ENCODE peak calls at places on chromosomes 2 and 18, in six cellular contexts. V, D, T, A, M and C are unnamed samples.

GRCh38 chr2:41662461-41662860 is 385.4 kb upstream of the PKDCC start:
- DNase-seq in V (no peak), D (no peak), T (no peak), A (no peak), M (no peak), C (no peak)

GRCh38 chr18:37711990-37712389 is 146.4 kb upstream of the CELF4 start:
- DNase-seq in V (no peak), D (no peak), T (no peak), A (no peak), M (no peak), C (no peak)

GRCh38 chr2:40096360-40096759 is 317.3 kb upstream of the THUMPD2 start:
- DNase-seq in V (no peak), D (no peak), T (no peak), A (no peak), M (no peak), C (peak)

GRCh38 chr2:113895301-113895700 is 5.4 kb downstream of the ACTR3 start:
- DNase-seq in V (no peak), D (no peak), T (no peak), A (no peak), M (no peak), C (peak)

GRCh38 chr2:86335865-86336321 is 1.5 kb downstream of the REEP1 start:
- DNase-seq in V (peak), D (peak), T (no peak), A (no peak), M (peak), C (no peak)

GRCh38 chr18:3655637-3656050 is 205.7 kb downstream of the TGIF1 start:
- DNase-seq in V (no peak), D (no peak), T (no peak), A (no peak), M (no peak), C (no peak)

GRCh38 chr2:85132834-85133637 is at the start of gene TCF7L1:
- DNase-seq in V (peak), D (peak), T (no peak), A (peak), M (peak), C (peak)

GRCh38 chr2:77807531-77808215 is 285.5 kb upstream of the LRRTM4 start:
- DNase-seq in V (no peak), D (peak), T (no peak), A (no peak), M (no peak), C (no peak)

GRCh38 chr18:23317975-23318675 is 135.0 kb upstream of the RIOK3 start:
- DNase-seq in V (no peak), D (no peak), T (no peak), A (no peak), M (no peak), C (peak)

GRCh38 chr18:34807106-34807796 is 97.2 kb downstream of the DTNA start:
- DNase-seq in V (peak), D (peak), T (no peak), A (no peak), M (no peak), C (no peak)

GRCh38 chr2:158967114-158967730 is 1.2 kb upstream of the TANC1 start:
- DNase-seq in V (no peak), D (no peak), T (no peak), A (no peak), M (peak), C (peak)

GRCh38 chr2:80312282-80312839 is 7.8 kb upstream of the LRRTM1 start:
- DNase-seq in V (no peak), D (no peak), T (no peak), A (no peak), M (no peak), C (no peak)

GRCh38 chr2:130728549-130729310 is at the start of gene GPR148:
- DNase-seq in V (no peak), D (no peak), T (no peak), A (no peak), M (no peak), C (no peak)

GRCh38 chr18:74604774-74605173 is 7.1 kb downstream of the ZNF407 start:
- DNase-seq in V (peak), D (no peak), T (no peak), A (peak), M (no peak), C (peak)

GRCh38 chr2:98465456-98466201 is 21.0 kb downstream of the INPP4A start:
- DNase-seq in V (no peak), D (no peak), T (no peak), A (peak), M (peak), C (peak)

GRCh38 chr18:62521082-62521481 is 1.7 kb upstream of the ZCCHC2 start:
- DNase-seq in V (no peak), D (no peak), T (no peak), A (no peak), M (no peak), C (no peak)

GRCh38 chr18:46915800-46916550 is 1.3 kb downstream of the PIAS2 start:
- DNase-seq in V (no peak), D (no peak), T (peak), A (peak), M (peak), C (peak)

GRCh38 chr2:151289972-151290335 is 486 bp upstream of the NMI start:
- DNase-seq in V (peak), D (no peak), T (no peak), A (no peak), M (peak), C (peak)

GRCh38 chr2:15782009-15782751 is 158.2 kb upstream of the MYCN start:
- DNase-seq in V (no peak), D (no peak), T (no peak), A (no peak), M (no peak), C (peak)

DNA sequence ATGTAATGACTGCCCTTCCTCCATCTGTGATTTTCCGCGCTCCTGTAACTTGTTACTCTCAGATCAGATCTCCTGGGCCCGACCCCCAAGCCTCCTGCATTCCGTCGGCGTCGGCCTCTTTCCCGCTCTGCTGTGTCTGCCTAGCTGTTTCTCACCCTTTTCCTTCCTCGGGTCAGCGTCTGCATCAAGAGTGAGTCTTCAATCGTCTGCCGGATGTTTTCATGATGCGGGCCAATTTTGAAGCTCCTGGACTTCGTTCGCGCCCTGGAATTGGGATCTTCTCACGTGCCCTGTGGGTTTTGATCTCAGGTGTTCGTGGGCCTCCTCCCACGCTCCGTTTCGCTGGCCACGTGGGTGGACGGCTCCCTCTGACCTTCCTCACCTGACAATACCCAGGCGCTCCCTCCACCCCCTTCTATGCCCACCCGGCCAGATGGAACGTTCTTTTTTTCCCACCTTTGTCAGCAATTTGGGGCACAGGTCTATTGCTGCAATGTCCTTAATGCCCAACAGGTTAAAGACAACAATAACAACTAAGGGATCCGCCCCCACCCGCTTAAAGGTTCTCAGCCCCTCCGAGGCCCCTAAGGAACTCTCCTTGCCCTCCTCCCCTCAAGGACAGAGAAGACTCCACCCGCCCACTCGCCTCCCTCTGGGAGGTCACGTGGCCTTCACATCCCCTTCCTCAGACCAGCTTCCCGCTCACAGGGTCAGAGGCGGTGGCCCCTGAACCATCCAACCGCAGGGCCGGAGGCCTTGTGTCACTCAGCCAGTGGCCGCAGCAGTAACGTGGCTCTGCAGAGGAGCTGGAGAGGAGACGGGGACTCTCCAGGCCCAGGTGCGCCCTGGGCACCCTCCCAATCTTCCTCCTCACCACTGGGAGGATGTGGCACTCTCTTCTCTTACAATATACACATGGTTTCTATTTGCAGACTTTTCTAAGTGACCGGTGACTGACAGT is 161.4 kb downstream of the TWIST2 start:
- DNase-seq in V (peak), D (no peak), T (no peak), A (peak), M (no peak), C (no peak)
- TF ChIP-seq EZH2phosphoT487 in V (no peak), D (no peak), T (no peak), A (no peak), M (no peak), C (no peak)

DNA sequence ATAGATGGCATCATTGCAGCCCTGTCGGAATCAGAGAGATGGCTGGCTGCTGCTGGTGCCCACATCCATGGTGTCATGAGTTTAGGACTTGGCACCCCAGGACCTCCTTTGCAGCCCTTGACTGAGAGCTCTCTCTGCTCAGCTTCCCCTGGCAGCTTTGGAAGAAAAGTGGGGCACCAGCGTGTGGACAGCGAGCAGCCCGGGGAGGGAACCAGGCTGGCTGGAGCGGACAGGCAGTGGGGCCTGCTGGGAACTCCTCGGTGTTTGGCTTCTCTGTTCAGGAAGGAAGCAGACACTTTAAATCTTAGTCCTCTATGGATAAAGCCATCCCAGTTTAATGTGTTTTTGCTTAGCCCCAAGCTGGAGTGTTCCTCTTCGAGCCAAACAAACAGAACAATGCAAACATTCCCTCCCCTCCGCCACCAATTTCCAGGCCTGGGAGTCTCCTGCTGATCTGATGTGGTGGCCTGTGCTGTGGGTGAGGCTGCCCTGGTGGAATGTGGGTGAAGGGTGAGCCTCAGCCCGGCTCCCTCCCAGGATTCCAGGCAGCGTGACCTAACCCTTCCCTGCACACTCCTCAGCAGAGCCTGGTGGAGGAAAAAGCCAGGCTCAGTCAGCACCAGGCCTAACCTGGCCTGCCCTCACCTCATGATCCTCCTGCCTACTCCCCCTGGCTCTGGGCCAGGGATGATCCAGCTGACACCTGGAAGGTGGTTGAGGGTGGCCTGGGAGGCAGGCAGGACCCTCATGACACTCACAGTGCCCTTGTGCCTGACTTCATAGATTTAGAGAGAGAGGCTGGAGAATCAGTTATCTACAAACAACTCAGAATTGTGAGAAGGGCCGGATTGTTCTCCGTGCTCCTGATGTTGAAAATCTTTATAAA is 21.6 kb upstream of the ITGB6 start:
- DNase-seq in V (no peak), D (no peak), T (no peak), A (no peak), M (no peak), C (peak)
- TF ChIP-seq EZH2phosphoT487 in V (no peak), D (no peak), T (no peak), A (no peak), M (no peak), C (no peak)

GRCh38 chr2:29450823-29451222 is 335.6 kb downstream of the CLIP4 start:
- DNase-seq in V (no peak), D (no peak), T (no peak), A (no peak), M (no peak), C (no peak)

GRCh38 chr2:29446852-29447251 is 331.6 kb downstream of the CLIP4 start:
- DNase-seq in V (no peak), D (no peak), T (no peak), A (no peak), M (no peak), C (peak)

GRCh38 chr2:29452036-29452435 is 336.8 kb downstream of the CLIP4 start:
- DNase-seq in V (no peak), D (no peak), T (no peak), A (no peak), M (no peak), C (no peak)

GRCh38 chr2:29449499-29449898 is 334.3 kb downstream of the CLIP4 start:
- DNase-seq in V (no peak), D (no peak), T (no peak), A (no peak), M (no peak), C (no peak)

GRCh38 chr2:29448238-29448637 is 333.0 kb downstream of the CLIP4 start:
- DNase-seq in V (peak), D (no peak), T (no peak), A (no peak), M (no peak), C (no peak)
- TF ChIP-seq EZH2phosphoT487 in V (no peak), D (no peak), T (no peak), A (no peak), M (no peak), C (no peak)

GRCh38 chr2:64595397-64596160 is 58.1 kb downstream of the SERTAD2 start:
- DNase-seq in V (peak), D (peak), T (peak), A (no peak), M (no peak), C (peak)
- TF ChIP-seq EZH2phosphoT487 in V (no peak), D (no peak), T (no peak), A (no peak), M (no peak), C (no peak)

GRCh38 chr2:237592425-237592980 is 2.0 kb upstream of the RAB17 start:
- DNase-seq in V (no peak), D (no peak), T (no peak), A (no peak), M (no peak), C (no peak)

GRCh38 chr2:237590272-237591020 is at the start of gene RAB17:
- DNase-seq in V (peak), D (no peak), T (no peak), A (no peak), M (no peak), C (peak)

GRCh38 chr2:237593036-237593435 is 2.5 kb upstream of the RAB17 start:
- DNase-seq in V (no peak), D (no peak), T (no peak), A (no peak), M (no peak), C (no peak)

GRCh38 chr2:237591379-237591881 is 896 bp upstream of the RAB17 start:
- DNase-seq in V (no peak), D (no peak), T (no peak), A (no peak), M (no peak), C (peak)

DNA sequence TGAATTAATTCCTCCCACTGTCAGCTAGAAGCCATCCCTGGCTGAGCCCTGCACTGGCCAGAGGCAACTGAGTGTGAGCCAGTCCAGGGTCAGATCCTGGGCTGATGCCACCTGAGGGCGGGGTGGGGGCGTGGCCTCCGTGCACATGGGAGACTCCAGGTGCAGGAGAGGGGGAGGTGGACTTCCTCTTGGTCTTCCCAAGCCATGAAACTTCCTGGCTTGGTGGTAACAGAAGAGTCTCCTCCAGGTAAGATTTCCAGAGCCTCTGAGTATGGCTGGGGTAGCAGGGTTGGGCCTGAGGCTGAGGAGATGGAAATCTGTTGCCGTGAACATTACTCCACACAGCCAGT is 462 bp upstream of the RAB17 start:
- DNase-seq in V (peak), D (no peak), T (no peak), A (no peak), M (no peak), C (no peak)
- TF ChIP-seq EZH2phosphoT487 in V (no peak), D (no peak), T (no peak), A (no peak), M (no peak), C (no peak)

GRCh38 chr2:24791452-24791851 is 1.7 kb downstream of the PTRHD1 start:
- DNase-seq in V (no peak), D (no peak), T (no peak), A (no peak), M (no peak), C (peak)

GRCh38 chr2:24793752-24794477 is 690 bp downstream of the CENPO start:
- DNase-seq in V (peak), D (peak), T (peak), A (peak), M (no peak), C (peak)

GRCh38 chr2:24787532-24787931 is 5.7 kb downstream of the PTRHD1 start:
- DNase-seq in V (no peak), D (no peak), T (no peak), A (no peak), M (no peak), C (no peak)

GRCh38 chr2:24792874-24793751 is at the start of the genes CENPO and PTRHD1:
- DNase-seq in V (peak), D (peak), T (peak), A (peak), M (peak), C (peak)

GRCh38 chr2:24792542-24792873 is 683 bp downstream of the PTRHD1 start:
- DNase-seq in V (no peak), D (no peak), T (no peak), A (no peak), M (no peak), C (no peak)
- TF ChIP-seq EZH2phosphoT487 in V (no peak), D (no peak), T (no peak), A (no peak), M (no peak), C (no peak)

DNA sequence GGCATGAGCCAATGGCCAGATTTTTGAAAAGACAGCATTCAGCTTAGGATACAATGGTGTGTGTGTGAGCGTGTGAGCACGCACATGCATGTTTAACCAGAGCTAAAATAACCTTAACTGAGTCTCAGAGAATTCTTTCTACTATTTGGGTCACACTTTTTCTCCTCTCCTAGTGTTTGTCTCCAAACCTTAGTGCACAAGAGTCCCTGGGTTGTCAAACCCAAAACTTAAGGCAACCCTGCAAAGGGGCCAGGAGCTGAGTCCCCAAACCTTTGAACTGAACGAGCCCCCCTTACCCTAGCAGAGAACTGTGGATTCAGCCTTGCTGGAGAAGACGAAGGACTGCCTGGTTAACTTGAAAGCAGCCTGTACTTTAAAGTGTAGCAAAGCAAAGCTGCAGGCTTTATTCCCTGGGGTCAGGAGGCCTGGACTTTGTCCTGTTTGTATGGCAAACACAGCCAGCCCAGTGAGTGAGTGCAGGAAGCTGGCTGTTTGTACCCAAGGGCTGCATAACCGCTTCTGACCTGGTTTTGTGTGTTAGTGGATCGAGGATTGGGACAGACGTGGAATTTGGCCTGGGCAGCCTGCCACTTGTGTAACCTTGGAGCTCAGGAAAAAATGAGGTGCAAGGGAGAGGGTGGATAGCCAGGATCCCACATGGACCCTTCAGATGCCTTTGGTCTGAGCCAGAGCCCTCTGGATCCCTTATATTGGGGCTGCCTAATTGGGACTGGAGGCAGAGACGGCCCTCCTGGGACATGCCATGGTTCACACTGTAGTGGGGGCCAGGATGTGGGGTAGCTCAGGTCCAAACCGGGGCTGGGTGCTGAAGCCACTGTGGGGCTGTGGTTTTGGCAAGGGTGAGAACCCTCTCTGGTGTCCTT is 6.4 kb upstream of the PSMD1 start:
- DNase-seq in V (no peak), D (no peak), T (no peak), A (no peak), M (no peak), C (no peak)
- TF ChIP-seq EZH2phosphoT487 in V (no peak), D (no peak), T (no peak), A (no peak), M (no peak), C (no peak)

GRCh38 chr2:191540681-191541080 is 137.3 kb upstream of the NABP1 start:
- DNase-seq in V (no peak), D (no peak), T (no peak), A (no peak), M (no peak), C (no peak)

GRCh38 chr2:191544511-191545062 is 133.3 kb upstream of the NABP1 start:
- DNase-seq in V (no peak), D (no peak), T (no peak), A (no peak), M (no peak), C (no peak)

GRCh38 chr2:191533693-191534175 is 144.2 kb upstream of the NABP1 start:
- DNase-seq in V (no peak), D (no peak), T (no peak), A (no peak), M (no peak), C (peak)

GRCh38 chr2:191538334-191538910 is 139.5 kb upstream of the NABP1 start:
- DNase-seq in V (no peak), D (no peak), T (no peak), A (no peak), M (peak), C (no peak)

GRCh38 chr2:191539068-191539467 is 138.9 kb upstream of the NABP1 start:
- DNase-seq in V (peak), D (peak), T (peak), A (peak), M (peak), C (peak)
- TF ChIP-seq EZH2phosphoT487 in V (no peak), D (no peak), T (no peak), A (no peak), M (no peak), C (no peak)

GRCh38 chr2:180077295-180077906 is 70.3 kb upstream of the CWC22 start:
- DNase-seq in V (peak), D (peak), T (peak), A (peak), M (peak), C (peak)
- TF ChIP-seq EZH2phosphoT487 in V (no peak), D (no peak), T (no peak), A (no peak), M (no peak), C (no peak)

GRCh38 chr2:217790195-217790594 is 212.6 kb downstream of the TNS1 start:
- DNase-seq in V (peak), D (no peak), T (peak), A (no peak), M (peak), C (no peak)
- TF ChIP-seq EZH2phosphoT487 in V (no peak), D (no peak), T (no peak), A (no peak), M (no peak), C (no peak)